ENCODE peak calls at places on chromosomes 16 and 17, in five cellular contexts. Z is GM20000, B is prostate gland, E is Caco-2, T is endodermal cell. V is an unnamed sample.

GRCh38 chr17:60269417-60269816 is 119.6 kb downstream of the CA4 start:
- DNase-seq in B (no peak), Z (no peak), E (no peak), T (no peak), V (no peak)

GRCh38 chr16:3098459-3099394 is at the start of gene ZSCAN10:
- DNase-seq in Z (no peak), B (no peak), T (peak), E (no peak), V (no peak)

GRCh38 chr17:49935526-49936210 is 33.3 kb upstream of the DLX4 start:
- DNase-seq in Z (no peak), B (no peak), T (no peak), E (no peak), V (no peak)

GRCh38 chr16:12788758-12789157 is 14.9 kb downstream of the CPPED1 start:
- DNase-seq in Z (no peak), T (no peak), E (no peak), B (no peak), V (no peak)

GRCh38 chr17:81716674-81716996 is 4.6 kb downstream of the SLC25A10 start:
- DNase-seq in Z (no peak), E (no peak), B (no peak), T (no peak), V (no peak)

GRCh38 chr17:82205720-82206508 is 6.7 kb downstream of the CCDC57 start:
- DNase-seq in T (peak), B (peak), Z (peak), E (peak), V (peak)

GRCh38 chr17:7834554-7834890 is 505 bp downstream of the KDM6B start:
- DNase-seq in T (no peak), E (no peak), Z (peak), B (peak), V (peak)

GRCh38 chr16:24906199-24906808 is 60.5 kb downstream of the SLC5A11 start:
- DNase-seq in B (no peak), T (no peak), E (no peak), Z (no peak), V (no peak)

GRCh38 chr17:22703786-22704441 is 1011.6 kb downstream of the KCNJ18 start:
- DNase-seq in E (peak), B (no peak), T (no peak), Z (no peak), V (no peak)

GRCh38 chr17:55607736-55608341 is 96.6 kb upstream of the SMIM36 start:
- DNase-seq in Z (no peak), B (peak), E (no peak), T (no peak), V (no peak)

GRCh38 chr16:50747206-50747956 is 5.5 kb downstream of the CYLD start:
- DNase-seq in B (no peak), E (peak), Z (peak), T (no peak), V (no peak)

GRCh38 chr17:1143573-1143972 is 36.2 kb downstream of the ABR start:
- DNase-seq in E (peak), T (peak), Z (no peak), B (no peak), V (no peak)

GRCh38 chr17:42281571-42282096 is 5.4 kb upstream of the STAT5B start:
- DNase-seq in T (peak), Z (peak), E (no peak), B (no peak), V (peak)

GRCh38 chr16:14205666-14206065 is 134.5 kb downstream of the MRTFB start:
- DNase-seq in Z (peak), T (no peak), B (no peak), E (no peak), V (no peak)

GRCh38 chr17:29686998-29687397 is 64.3 kb upstream of the CORO6 start:
- DNase-seq in T (no peak), B (no peak), Z (no peak), E (no peak), V (no peak)

GRCh38 chr17:29682987-29683386 is 60.3 kb upstream of the CORO6 start:
- DNase-seq in Z (no peak), B (no peak), E (no peak), T (no peak), V (no peak)

GRCh38 chr17:29677139-29677834 is 54.6 kb upstream of the CORO6 start:
- DNase-seq in Z (no peak), B (no peak), T (no peak), E (no peak), V (no peak)

GRCh38 chr17:29683481-29683880 is 60.8 kb upstream of the CORO6 start:
- DNase-seq in B (no peak), E (no peak), Z (no peak), T (no peak), V (no peak)

GRCh38 chr17:29682054-29682453 is 59.3 kb upstream of the CORO6 start:
- DNase-seq in Z (peak), B (no peak), E (no peak), T (no peak), V (no peak)
- TF ChIP-seq CTCF in Z (no peak), B (no peak), E (no peak), T (no peak), V (no peak)

GRCh38 chr17:77314601-77315000 is 173.8 kb downstream of the SEC14L1 start:
- DNase-seq in E (no peak), B (no peak), Z (no peak), T (peak), V (no peak)

GRCh38 chr17:77316651-77317050 is 175.9 kb downstream of the SEC14L1 start:
- DNase-seq in T (no peak), B (no peak), E (no peak), Z (no peak), V (no peak)

GRCh38 chr17:77315010-77315409 is 174.2 kb downstream of the SEC14L1 start:
- DNase-seq in Z (no peak), E (no peak), T (no peak), B (no peak), V (peak)

GRCh38 chr17:77316191-77316641 is 175.4 kb downstream of the SEC14L1 start:
- DNase-seq in B (no peak), T (peak), E (no peak), Z (no peak), V (peak)

DNA sequence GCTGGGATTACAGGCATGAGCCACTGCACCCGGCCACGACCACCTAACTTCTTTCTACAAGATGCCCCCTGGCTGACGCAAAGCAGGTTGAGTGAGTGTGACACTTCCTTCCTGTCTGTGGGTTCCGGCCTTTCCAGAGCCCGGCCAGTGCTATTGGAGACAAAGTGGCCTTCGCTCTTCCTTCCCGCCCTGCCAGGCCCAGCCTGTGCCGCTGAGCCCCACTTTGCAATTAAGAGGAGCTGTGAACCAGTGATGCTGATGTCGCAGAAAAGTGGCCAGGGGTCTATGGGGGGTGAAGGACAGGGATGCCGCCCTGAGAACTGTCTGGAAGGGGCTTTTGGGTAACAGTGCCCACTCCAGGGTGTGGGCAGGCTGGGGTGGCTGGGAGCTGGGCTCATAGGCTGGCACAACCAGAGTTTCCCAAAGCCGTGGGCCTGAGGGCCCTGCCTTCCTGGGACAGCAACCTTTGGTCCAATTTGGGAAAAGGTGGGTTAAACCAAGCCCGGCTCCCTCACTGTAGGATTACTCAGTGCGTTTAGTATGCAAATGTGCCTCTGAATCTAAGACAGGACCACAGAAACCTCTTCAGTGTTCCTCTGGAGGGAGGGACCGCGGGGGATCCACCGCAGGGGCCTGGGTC is 174.9 kb downstream of the SEC14L1 start:
- DNase-seq in T (peak), Z (no peak), E (no peak), B (no peak), V (no peak)
- TF ChIP-seq CTCF in T (no peak), Z (no peak), E (no peak), B (no peak), V (no peak)

DNA sequence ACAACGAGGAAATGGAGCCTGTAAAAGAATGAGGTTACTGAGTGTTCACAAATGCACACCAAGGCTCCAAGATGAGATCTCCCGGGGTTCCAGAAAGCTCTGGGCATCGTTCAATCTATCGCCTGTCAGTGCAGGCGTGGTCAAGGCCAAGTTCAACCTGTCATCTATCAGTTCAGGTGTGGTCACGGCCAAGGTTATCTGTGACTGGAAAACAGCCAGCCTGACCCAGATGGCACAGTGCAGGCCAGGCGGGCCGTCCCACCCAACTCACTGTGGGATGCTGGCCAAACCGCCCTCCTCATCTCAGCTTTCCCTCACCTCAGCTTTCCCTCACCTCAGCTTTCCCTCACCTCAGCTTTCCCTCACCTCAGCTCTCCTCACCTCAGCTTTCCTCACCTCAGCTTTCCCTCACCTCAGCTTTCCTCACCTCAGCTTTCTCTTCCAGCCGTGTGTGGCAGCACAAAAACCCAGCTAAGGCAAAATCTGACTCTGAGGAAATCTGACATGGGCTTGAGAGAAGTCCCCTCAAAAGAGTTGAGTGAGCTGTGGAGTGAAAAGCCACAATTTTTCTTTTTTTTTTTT is 2.4 kb downstream of the CHMP1A start:
- DNase-seq in Z (no peak), B (no peak), E (no peak), T (no peak), V (no peak)
- TF ChIP-seq CTCF in Z (no peak), B (no peak), E (no peak), T (no peak), V (no peak)

GRCh38 chr16:58656872-58657271 is 27.2 kb upstream of the CNOT1 start:
- DNase-seq in T (no peak), E (peak), B (no peak), Z (no peak), V (no peak)
- TF ChIP-seq CTCF in T (no peak), E (no peak), B (no peak), Z (no peak), V (no peak)

GRCh38 chr17:75594499-75595283 is 7.1 kb downstream of the MYO15B start:
- DNase-seq in E (no peak), Z (no peak), T (peak), B (no peak), V (no peak)
- TF ChIP-seq CTCF in E (no peak), Z (no peak), T (peak), B (no peak), V (no peak)

GRCh38 chr16:46903255-46903905 is 19.2 kb downstream of the GPT2 start:
- DNase-seq in E (no peak), B (no peak), T (no peak), Z (no peak), V (no peak)
- TF ChIP-seq CTCF in E (no peak), B (no peak), T (no peak), Z (no peak), V (no peak)

GRCh38 chr17:48542956-48543853 is 1.7 kb downstream of the HOXB2 start:
- DNase-seq in E (peak), Z (peak), B (no peak), T (peak), V (peak)
- TF ChIP-seq CTCF in E (peak), Z (no peak), B (no peak), T (peak), V (no peak)

DNA sequence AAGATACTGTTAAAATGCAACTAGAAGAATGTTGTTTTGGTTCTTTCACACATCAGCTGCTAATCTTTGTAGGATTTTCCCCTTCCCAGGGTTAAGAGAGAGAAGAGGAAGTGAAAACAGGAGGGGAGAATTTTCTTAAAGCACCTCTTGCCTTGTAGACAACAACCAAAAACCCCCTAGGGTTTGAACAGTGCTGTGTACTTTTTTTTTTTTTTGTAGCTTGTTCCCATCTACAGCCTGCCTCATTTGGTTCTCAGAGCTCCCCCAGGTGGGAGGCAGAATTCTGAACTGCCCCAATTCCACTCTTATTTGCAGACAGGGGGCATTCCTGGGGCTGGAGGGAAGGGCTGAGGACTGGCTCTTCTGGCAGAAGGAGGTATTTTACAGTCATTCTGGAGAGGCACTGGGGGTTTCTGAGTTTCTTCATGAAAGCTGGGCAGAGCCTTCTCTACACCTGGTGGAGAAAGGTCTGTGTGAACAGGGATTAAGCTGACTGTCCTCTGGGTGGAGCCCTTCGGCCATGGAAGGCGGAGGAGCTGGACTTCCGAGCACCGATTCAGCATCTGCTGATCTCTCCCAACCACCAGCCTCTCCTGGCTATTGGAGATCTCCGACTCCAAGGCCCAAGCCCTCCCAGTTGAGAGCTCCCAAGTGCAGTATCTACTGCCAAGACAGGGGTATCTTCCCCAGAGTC is 32.2 kb downstream of the SMARCE1 start:
- DNase-seq in E (peak), Z (peak), B (peak), T (peak), V (peak)
- TF ChIP-seq CTCF in E (peak), Z (peak), B (peak), T (peak), V (peak)

GRCh38 chr17:2644971-2645370 is 51.5 kb downstream of the PAFAH1B1 start:
- DNase-seq in E (no peak), Z (no peak), B (no peak), T (no peak), V (no peak)
- TF ChIP-seq CTCF in E (no peak), Z (no peak), B (no peak), T (no peak), V (no peak)

DNA sequence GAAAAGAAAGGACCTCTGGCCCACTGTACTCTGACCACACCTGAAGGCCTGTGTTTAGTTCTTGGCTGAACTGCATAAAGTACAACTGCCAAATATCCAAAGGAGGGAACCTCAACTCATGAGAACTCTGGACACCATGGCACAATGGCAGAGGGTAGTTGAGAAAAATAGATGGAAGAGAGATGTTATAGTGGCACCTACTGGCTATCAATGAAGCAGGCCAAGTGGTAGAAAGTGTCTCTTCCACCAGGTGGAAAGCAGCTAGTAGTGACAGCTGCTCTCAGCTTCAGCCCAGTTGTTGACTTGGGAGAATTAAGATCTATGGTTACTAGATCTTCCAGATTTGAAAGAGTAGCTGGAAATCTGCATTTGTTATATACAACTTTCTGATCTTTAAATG is 3.2 kb downstream of the MED31 start:
- DNase-seq in Z (peak), T (no peak), E (no peak), B (no peak), V (no peak)
- TF ChIP-seq CTCF in Z (peak), T (peak), E (peak), B (no peak), V (no peak)

V was measured in pancreas.